ENCODE peak calls at places on chromosomes 1 and 21, in ten cellular contexts. Z is NCI-H446 treated with DMSO at 0.1 percent for 48 hours, W is Calu3, N is GM10248, V is endodermal cell, A is H54, D is NCI-H1092, U is sciatic nerve, Q is neural crest cell, Y is DMS79 treated with DMSO at 0.1 percent for 48 hours. S is an unnamed sample.

GRCh38 chr1:65255088-65256050 is 54.0 kb upstream of the DNAJC6 start:
- DNase-seq in Z (no peak), W (peak; percentile 11), N (no peak), V (peak; percentile 75), A (no peak), D (no peak), U (no peak), Q (no peak), Y (peak; percentile 57), S (peak; percentile 18)

GRCh38 chr21:31366825-31367224 is 22.8 kb upstream of the TIAM1 start:
- DNase-seq in Z (peak; percentile 56), W (peak; percentile 51), N (no peak), V (no peak), A (peak; percentile 65), D (no peak), U (no peak), Q (no peak), Y (peak; percentile 28), S (no peak)

GRCh38 chr1:36161656-36162531 is 5.9 kb downstream of the MAP7D1 start:
- DNase-seq in Z (no peak), W (peak; percentile 62), N (peak; percentile 66), V (peak; percentile 75), A (no peak), D (no peak), U (no peak), Q (no peak), Y (no peak), S (no peak)

GRCh38 chr1:43448955-43449707 is 4.6 kb downstream of the HYI start:
- DNase-seq in Z (no peak), W (no peak), N (no peak), V (peak; percentile 31), A (no peak), D (no peak), U (peak; percentile 48), Q (no peak), Y (no peak), S (no peak)

GRCh38 chr1:203306089-203306969 is 1.0 kb downstream of the BTG2 start:
- DNase-seq in Z (peak; percentile 48), W (peak; percentile 67), N (peak; percentile 58), V (peak; percentile 73), A (no peak), D (peak; percentile 69), U (peak; percentile 89), Q (no peak), Y (peak; percentile 88), S (peak; percentile 36)

GRCh38 chr1:11707621-11708276 is 16.2 kb downstream of the DRAXIN start:
- DNase-seq in Z (peak; percentile 17), W (peak; percentile 56), N (no peak), V (peak; percentile 78), A (no peak), D (peak; percentile 90), U (no peak), Q (no peak), Y (peak; percentile 94), S (peak; percentile 97)

GRCh38 chr1:81305997-81306452 is 494.7 kb upstream of the ADGRL2 start:
- DNase-seq in Z (peak; percentile 19), W (peak; percentile 11), N (no peak), V (peak; percentile 62), A (no peak), D (peak; percentile 57), U (no peak), Q (peak; percentile 29), Y (peak; percentile 51), S (peak; percentile 38)

GRCh38 chr1:113388621-113389355 is 1.5 kb upstream of the MAGI3 start:
- DNase-seq in Z (no peak), W (peak; percentile 50), N (no peak), V (peak; percentile 56), A (peak; percentile 23), D (no peak), U (no peak), Q (no peak), Y (peak; percentile 30), S (no peak)

GRCh38 chr1:16321176-16321867 is 31.0 kb downstream of the FBXO42 start:
- DNase-seq in Z (no peak), W (no peak), N (no peak), V (no peak), A (no peak), D (no peak), U (no peak), Q (no peak), Y (no peak), S (no peak)

GRCh38 chr1:32194984-32195383 is 5.4 kb upstream of the CCDC28B start:
- DNase-seq in Z (no peak), W (no peak), N (no peak), V (no peak), A (no peak), D (no peak), U (no peak), Q (no peak), Y (no peak), S (no peak)

GRCh38 chr1:212261361-212261929 is 23.8 kb upstream of the PPP2R5A start:
- DNase-seq in Z (no peak), W (peak; percentile 27), N (no peak), V (peak; percentile 59), A (no peak), D (no peak), U (no peak), Q (no peak), Y (no peak), S (no peak)

GRCh38 chr1:209207701-209208286 is 375.7 kb upstream of the CAMK1G start:
- DNase-seq in Z (peak; percentile 64), W (peak; percentile 55), N (peak; percentile 68), V (peak; percentile 93), A (peak; percentile 51), D (peak; percentile 81), U (peak; percentile 71), Q (peak; percentile 69), Y (peak; percentile 84), S (peak; percentile 32)

GRCh38 chr1:175628548-175629317 is 114.7 kb downstream of the TNR start:
- DNase-seq in Z (no peak), W (no peak), N (no peak), V (no peak), A (no peak), D (no peak), U (peak; percentile 74), Q (no peak), Y (no peak), S (no peak)

GRCh38 chr1:156128749-156129682 is 14.5 kb downstream of the LMNA start:
- DNase-seq in Z (no peak), W (no peak), N (no peak), V (no peak), A (no peak), D (no peak), U (peak; percentile 80), Q (no peak), Y (no peak), S (peak; percentile 29)

GRCh38 chr1:170970256-170970655 is 34.9 kb downstream of the MROH9 start:
- DNase-seq in Z (no peak), W (no peak), N (no peak), V (no peak), A (no peak), D (no peak), U (no peak), Q (no peak), Y (no peak), S (no peak)

GRCh38 chr1:232059726-232060360 is 433.3 kb downstream of the DISC1 start:
- DNase-seq in Z (no peak), W (no peak), N (no peak), V (no peak), A (no peak), D (peak; percentile 90), U (no peak), Q (no peak), Y (peak; percentile 79), S (no peak)

GRCh38 chr1:153540394-153541361 is at the start of gene S100A5:
- DNase-seq in Z (peak; percentile 88), W (no peak), N (peak; percentile 58), V (no peak), A (no peak), D (no peak), U (no peak), Q (no peak), Y (no peak), S (no peak)

GRCh38 chr21:40043423-40043822 is 176.2 kb downstream of the PCP4 start:
- DNase-seq in Z (no peak), W (no peak), N (no peak), V (no peak), A (no peak), D (no peak), U (no peak), Q (no peak), Y (no peak), S (no peak)

GRCh38 chr21:45417951-45418300 is 13.0 kb downstream of the COL18A1 start:
- DNase-seq in Z (no peak), W (no peak), N (no peak), V (peak; percentile 31), A (no peak), D (no peak), U (peak; percentile 43), Q (no peak), Y (no peak), S (no peak)

GRCh38 chr1:116472431-116472961 is 98.3 kb downstream of the CD58 start:
- DNase-seq in Z (peak; percentile 24), W (no peak), N (no peak), V (no peak), A (no peak), D (peak; percentile 45), U (no peak), Q (no peak), Y (peak; percentile 98), S (no peak)

GRCh38 chr1:61445269-61445825 is 279.6 kb downstream of the TM2D1 start:
- DNase-seq in Z (no peak), W (no peak), N (no peak), V (no peak), A (no peak), D (no peak), U (no peak), Q (no peak), Y (no peak), S (no peak)

GRCh38 chr21:44263768-44264167 is 2.1 kb upstream of the DNMT3L start:
- DNase-seq in Z (no peak), W (no peak), N (no peak), V (no peak), A (no peak), D (no peak), U (no peak), Q (no peak), Y (no peak), S (no peak)

GRCh38 chr1:198496216-198497143 is 44.0 kb downstream of the ATP6V1G3 start:
- DNase-seq in Z (no peak), W (peak; percentile 20), N (no peak), V (no peak), A (no peak), D (no peak), U (no peak), Q (no peak), Y (no peak), S (no peak)

GRCh38 chr1:100731309-100731708 is 11.8 kb downstream of the VCAM1 start:
- DNase-seq in Z (no peak), W (no peak), N (no peak), V (no peak), A (no peak), D (no peak), U (no peak), Q (no peak), Y (no peak), S (no peak)

GRCh38 chr1:160363010-160363409 is 3.9 kb upstream of the NHLH1 start:
- DNase-seq in Z (no peak), W (no peak), N (no peak), V (no peak), A (no peak), D (no peak), U (no peak), Q (no peak), Y (no peak), S (no peak)

GRCh38 chr1:226938903-226939438 is 1.1 kb upstream of the COQ8A start:
- DNase-seq in Z (no peak), W (no peak), N (no peak), V (no peak), A (no peak), D (no peak), U (no peak), Q (no peak), Y (peak; percentile 73), S (no peak)

GRCh38 chr1:109615879-109616278 is 3.5 kb downstream of the GNAT2 start:
- DNase-seq in Z (no peak), W (no peak), N (peak; percentile 30), V (peak; percentile 34), A (no peak), D (no peak), U (no peak), Q (no peak), Y (no peak), S (no peak)

GRCh38 chr1:241391926-241392710 is 35.1 kb upstream of the RGS7 start:
- DNase-seq in Z (no peak), W (no peak), N (no peak), V (no peak), A (no peak), D (peak; percentile 34), U (no peak), Q (no peak), Y (no peak), S (no peak)

S was measured in NCI-H1694.